ENCODE peak calls at places on chromosomes 2 and 18, in eight cellular contexts. Y is COR-L47; R is AG09309; L is mesenteric fat pad; H is NCI-H2029 treated with DMSO at 0.1 percent for 48 hours; D is activated naive CD8-positive, alpha-beta T cell treated with anti-CD3 and anti-CD28 coated beads for 36 hours; E is Peyer's patch; G is NCI-H1092 treated with DMSO at 0.1 percent for 48 hours. K is an unnamed sample.

GRCh38 chr2:17300141-17300540 is 218.1 kb downstream of the RAD51AP2 start:
- DNase-seq in E (no peak), H (no peak), R (peak), G (no peak), Y (no peak), L (no peak), D (no peak), K (no peak)

GRCh38 chr2:110206056-110206455 is 1.2 kb upstream of the NPHP1 start:
- DNase-seq in Y (no peak), R (no peak), L (no peak), G (no peak), E (no peak), H (no peak), D (no peak), K (no peak)

GRCh38 chr18:55239764-55240163 is 280.5 kb upstream of the CCDC68 start:
- DNase-seq in E (no peak), D (no peak), L (no peak), R (no peak), G (peak), H (peak), Y (peak), K (no peak)

GRCh38 chr2:81545626-81546025 is 1241.1 kb upstream of the LRRTM1 start:
- DNase-seq in R (no peak), L (no peak), Y (no peak), E (no peak), H (no peak), D (no peak), G (no peak), K (no peak)

GRCh38 chr2:175036582-175037018 is 31.4 kb upstream of the CHN1 start:
- DNase-seq in G (peak), H (peak), D (no peak), R (no peak), L (no peak), Y (peak), E (no peak), K (no peak)

GRCh38 chr2:1856922-1857321 is 112.6 kb upstream of the PXDN start:
- DNase-seq in L (no peak), D (no peak), G (no peak), H (no peak), E (peak), Y (no peak), R (no peak), K (no peak)

GRCh38 chr2:71379086-71379485 is 47.5 kb downstream of the ZNF638 start:
- DNase-seq in E (no peak), L (no peak), R (peak), H (no peak), G (no peak), Y (no peak), D (no peak), K (no peak)

GRCh38 chr2:45184606-45185005 is 175.4 kb upstream of the SIX2 start:
- DNase-seq in D (no peak), Y (no peak), H (no peak), G (no peak), E (no peak), R (no peak), L (no peak), K (no peak)

GRCh38 chr2:162712598-162712997 is 126.0 kb downstream of the KCNH7 start:
- DNase-seq in Y (no peak), E (no peak), R (no peak), H (no peak), G (no peak), D (no peak), L (no peak), K (no peak)

GRCh38 chr2:126527836-126528490 is 128.0 kb upstream of the GYPC start:
- DNase-seq in Y (peak), L (no peak), G (peak), E (peak), D (peak), R (peak), H (no peak), K (peak)

GRCh38 chr2:235024951-235025773 is 73.3 kb downstream of the SH3BP4 start:
- DNase-seq in D (no peak), Y (no peak), R (no peak), G (no peak), H (no peak), E (peak), L (no peak), K (no peak)

GRCh38 chr18:34835466-34835865 is 125.4 kb downstream of the DTNA start:
- DNase-seq in E (no peak), Y (no peak), L (no peak), R (no peak), D (no peak), G (no peak), H (no peak), K (no peak)

GRCh38 chr2:64939332-64939917 is 49.8 kb upstream of the SLC1A4 start:
- DNase-seq in H (no peak), R (no peak), Y (no peak), L (no peak), D (no peak), G (no peak), E (peak), K (no peak)

GRCh38 chr2:96146151-96146880 is 1.1 kb upstream of the DUSP2 start:
- DNase-seq in Y (no peak), L (peak), H (no peak), E (peak), D (peak), G (no peak), R (no peak), K (peak)

GRCh38 chr2:162245051-162245450 is 1.8 kb upstream of the FAP start:
- DNase-seq in L (no peak), E (no peak), D (no peak), G (no peak), Y (no peak), H (no peak), R (no peak), K (no peak)

GRCh38 chr2:237673130-237673921 is 45.9 kb downstream of the LRRFIP1 start:
- DNase-seq in Y (peak), E (peak), H (peak), G (peak), D (peak), R (no peak), L (peak), K (no peak)

GRCh38 chr2:102591646-102592045 is 27.7 kb upstream of the SLC9A2 start:
- DNase-seq in E (no peak), L (no peak), H (no peak), Y (no peak), D (no peak), G (no peak), R (no peak), K (no peak)

GRCh38 chr2:169462896-169463695 is 16.2 kb upstream of the BBS5 start:
- DNase-seq in G (no peak), Y (peak), R (peak), D (no peak), E (no peak), L (no peak), H (no peak), K (no peak)

GRCh38 chr2:238231251-238231793 is 8.5 kb downstream of the HES6 start:
- DNase-seq in G (no peak), E (peak), L (peak), D (peak), H (no peak), R (no peak), Y (no peak), K (no peak)

GRCh38 chr2:26324903-26325302 is 21.0 kb upstream of the SELENOI start:
- DNase-seq in L (no peak), R (no peak), D (no peak), H (no peak), Y (no peak), G (no peak), E (no peak), K (no peak)

GRCh38 chr2:1593371-1594205 is 150.7 kb downstream of the PXDN start:
- DNase-seq in E (no peak), D (peak), G (peak), Y (peak), H (no peak), R (no peak), L (peak), K (no peak)

GRCh38 chr2:230843130-230843529 is 21.6 kb upstream of the ITM2C start:
- DNase-seq in E (peak), R (no peak), H (no peak), D (no peak), G (no peak), Y (no peak), L (no peak), K (no peak)

GRCh38 chr2:162029287-162029901 is 44.6 kb downstream of the DPP4 start:
- DNase-seq in R (no peak), G (no peak), L (no peak), H (no peak), D (no peak), Y (no peak), E (peak), K (peak)

GRCh38 chr2:230473378-230473777 is 57.4 kb downstream of the SP100 start:
- DNase-seq in R (no peak), G (no peak), Y (no peak), L (no peak), E (peak), H (no peak), D (peak), K (no peak)

GRCh38 chr2:230927711-230928341 is 2.8 kb upstream of the GPR55 start:
- DNase-seq in R (no peak), D (no peak), H (no peak), Y (no peak), E (no peak), G (no peak), L (peak), K (no peak)

GRCh38 chr2:52113338-52113737 is 1081.4 kb upstream of the NRXN1 start:
- DNase-seq in D (no peak), R (no peak), H (no peak), E (no peak), G (no peak), Y (no peak), L (no peak), K (no peak)

GRCh38 chr2:45683292-45683691 is 31.8 kb downstream of the PRKCE start:
- DNase-seq in G (no peak), E (no peak), D (no peak), R (no peak), H (no peak), Y (no peak), L (no peak), K (no peak)

GRCh38 chr2:44731505-44731904 is 210.0 kb upstream of the SIX3 start:
- DNase-seq in D (no peak), G (no peak), R (no peak), E (no peak), L (no peak), H (no peak), Y (no peak), K (no peak)

GRCh38 chr2:126976721-126977328 is 78.1 kb downstream of the TEX51 start:
- DNase-seq in E (no peak), L (no peak), D (no peak), Y (no peak), H (no peak), G (no peak), R (no peak), K (no peak)

GRCh38 chr2:198901894-198902293 is 555.8 kb downstream of the SATB2 start:
- DNase-seq in R (no peak), L (no peak), H (no peak), E (no peak), Y (no peak), D (no peak), G (no peak), K (no peak)

GRCh38 chr2:8102470-8102869 is 579.4 kb upstream of the ID2 start:
- DNase-seq in G (no peak), R (no peak), E (no peak), H (no peak), Y (no peak), L (no peak), D (no peak), K (no peak)

GRCh38 chr2:218734190-218734975 is 23.7 kb downstream of the TTLL4 start:
- DNase-seq in H (no peak), D (no peak), L (no peak), R (no peak), G (no peak), E (no peak), Y (no peak), K (no peak)

GRCh38 chr18:50320719-50321118 is 33.2 kb upstream of the CXXC1 start:
- DNase-seq in R (no peak), H (no peak), Y (no peak), D (no peak), L (no peak), E (no peak), G (no peak), K (no peak)

GRCh38 chr2:27776097-27776496 is 4.6 kb downstream of the MRPL33 start:
- DNase-seq in H (no peak), R (no peak), Y (peak), E (no peak), D (no peak), G (no peak), L (no peak), K (peak)

GRCh38 chr2:238216651-238217184 is 13.2 kb upstream of the ILKAP start:
- DNase-seq in E (no peak), G (no peak), R (no peak), D (no peak), H (peak), L (no peak), Y (no peak), K (peak)